ENCODE peak calls at places on chromosomes 11 and 22, in six cellular contexts. J is HCT116, A is transverse colon, K is stomach, R is spleen, E is SK-N-SH. S is an unnamed sample.

GRCh38 chr11:69487849-69488542 is 6.5 kb downstream of the LINC01488 start:
- DNase-seq in J (no peak), A (no peak), K (no peak), R (peak; percentile 48), E (no peak), S (no peak)

GRCh38 chr22:33867118-33867863 is 53.0 kb downstream of the LARGE1 start:
- DNase-seq in J (no peak), A (peak; percentile 67), K (peak; percentile 35), R (no peak), E (no peak), S (no peak)

GRCh38 chr22:32606181-32606580 is 131.6 kb downstream of the FBXO7 start:
- DNase-seq in J (no peak), A (no peak), K (no peak), R (peak; percentile 42), E (no peak), S (no peak)

GRCh38 chr11:117843666-117844484 is 19.3 kb upstream of the FXYD2 start:
- DNase-seq in J (peak; percentile 54), A (peak; percentile 84), K (peak; percentile 83), R (peak; percentile 94), E (peak; percentile 74), S (peak; percentile 81)

GRCh38 chr11:122751298-122752070 is 86.8 kb upstream of the CRTAM start:
- DNase-seq in J (no peak), A (no peak), K (no peak), R (no peak), E (peak; percentile 77), S (peak; percentile 16)

GRCh38 chr11:102494216-102494615 is 36.3 kb downstream of the MMP7 start:
- DNase-seq in J (peak; percentile 59), A (peak; percentile 46), K (peak; percentile 43), R (no peak), E (no peak), S (no peak)

GRCh38 chr11:87122852-87123251 is 85.1 kb downstream of the TMEM135 start:
- DNase-seq in J (no peak), A (no peak), K (no peak), R (no peak), E (no peak), S (no peak)

GRCh38 chr11:124069429-124070401 is 28.6 kb upstream of the OR10G7 start:
- DNase-seq in J (peak; percentile 42), A (peak; percentile 36), K (no peak), R (peak; percentile 87), E (peak; percentile 50), S (peak; percentile 13)

GRCh38 chr22:41478891-41479521 is 10.1 kb downstream of the ACO2 start:
- DNase-seq in J (no peak), A (no peak), K (no peak), R (no peak), E (no peak), S (no peak)

GRCh38 chr22:38213319-38214247 is 11.8 kb downstream of the MAFF start:
- DNase-seq in J (no peak), A (no peak), K (no peak), R (no peak), E (no peak), S (no peak)

GRCh38 chr11:28860898-28861297 is 752.7 kb downstream of the METTL15 start:
- DNase-seq in J (peak; percentile 13), A (no peak), K (no peak), R (no peak), E (no peak), S (no peak)

GRCh38 chr11:1510928-1511327 is 24.3 kb upstream of the MOB2 start:
- DNase-seq in J (no peak), A (no peak), K (no peak), R (no peak), E (no peak), S (no peak)

GRCh38 chr22:47176573-47177333 is 414.3 kb downstream of the TBC1D22A start:
- DNase-seq in J (no peak), A (peak; percentile 1), K (no peak), R (peak; percentile 64), E (no peak), S (peak; percentile 18)

GRCh38 chr11:40029406-40029805 is 1430.0 kb downstream of the LRRC4C start:
- DNase-seq in J (no peak), A (peak; percentile 10), K (peak; percentile 32), R (no peak), E (no peak), S (no peak)

GRCh38 chr22:41532908-41533825 is 11.1 kb downstream of the POLR3H start:
- DNase-seq in J (no peak), A (peak; percentile 82), K (peak; percentile 82), R (peak; percentile 90), E (peak; percentile 71), S (no peak)

GRCh38 chr22:43427296-43428004 is 15.6 kb downstream of the MPPED1 start:
- DNase-seq in J (no peak), A (no peak), K (no peak), R (no peak), E (no peak), S (peak; percentile 47)

GRCh38 chr11:29310706-29311342 is 706.0 kb downstream of the KCNA4 start:
- DNase-seq in J (no peak), A (no peak), K (no peak), R (no peak), E (no peak), S (no peak)

GRCh38 chr11:94771390-94771789 is 3.2 kb downstream of the AMOTL1 start:
- DNase-seq in J (no peak), A (no peak), K (no peak), R (no peak), E (no peak), S (peak; percentile 49)

GRCh38 chr11:92225563-92226308 is 1.1 kb downstream of the FAT3 start:
- DNase-seq in J (no peak), A (no peak), K (no peak), R (no peak), E (peak; percentile 71), S (peak; percentile 86)

GRCh38 chr11:62786318-62787004 is 741 bp upstream of the TMEM179B start:
- DNase-seq in J (peak; percentile 67), A (peak; percentile 93), K (peak; percentile 93), R (peak; percentile 97), E (peak; percentile 94), S (peak; percentile 98)

GRCh38 chr11:10592331-10592730 is 23.9 kb upstream of the LYVE1 start:
- DNase-seq in J (peak; percentile 26), A (no peak), K (no peak), R (no peak), E (no peak), S (no peak)

GRCh38 chr11:125091247-125091876 is 20.1 kb downstream of the TMEM218 start:
- DNase-seq in J (no peak), A (no peak), K (no peak), R (peak; percentile 41), E (peak; percentile 90), S (no peak)

GRCh38 chr22:19680911-19681862 is 33.1 kb upstream of the SEPTIN5 start:
- DNase-seq in J (peak; percentile 29), A (no peak), K (no peak), R (no peak), E (no peak), S (no peak)

DNA sequence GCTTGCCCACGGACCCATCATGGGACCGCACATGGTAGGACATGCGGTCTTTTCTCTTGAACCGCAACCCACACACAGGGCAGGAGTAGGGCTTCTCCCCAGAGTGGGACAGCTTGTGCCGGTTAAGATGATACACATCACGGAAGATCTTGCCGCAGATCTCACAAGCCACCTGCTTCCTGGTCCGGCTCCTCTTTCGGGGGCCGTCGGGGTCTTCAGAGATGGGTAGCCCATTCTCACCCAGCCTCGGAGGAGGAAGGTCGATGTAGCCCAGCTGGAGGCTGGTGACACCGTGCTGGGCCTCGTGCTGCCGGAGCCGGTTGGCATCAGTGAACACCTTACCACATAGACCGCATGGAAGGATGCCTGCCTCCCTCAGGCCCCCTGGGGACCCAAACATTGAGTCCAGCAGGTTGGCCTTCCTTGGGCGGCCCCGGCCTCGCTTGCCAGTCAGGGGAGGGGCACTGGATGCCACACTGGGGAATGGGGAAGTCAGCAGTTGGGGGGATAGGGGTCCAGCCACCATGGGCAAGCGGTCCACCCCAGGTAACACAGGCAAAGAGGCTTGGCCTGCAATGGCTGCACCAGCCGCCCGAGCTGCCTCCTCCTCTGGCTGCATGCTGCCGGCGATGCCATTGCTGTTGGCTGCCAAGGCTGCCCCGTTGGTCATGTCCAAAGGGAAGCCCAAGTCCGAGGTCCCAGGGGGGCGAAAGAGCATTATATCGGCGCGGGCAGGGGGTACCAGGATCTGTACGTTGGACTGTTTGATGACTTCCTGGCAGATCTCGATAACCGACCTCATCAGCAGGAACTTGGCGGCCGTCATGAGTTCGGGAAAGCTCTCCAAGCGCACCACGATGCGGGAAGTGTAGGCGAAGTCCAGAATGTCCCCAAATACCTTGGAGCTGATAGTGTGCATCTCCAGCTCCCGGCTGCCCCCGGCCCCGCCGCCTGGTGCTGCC is 1.5 kb downstream of the PATZ1 start:
- DNase-seq in J (no peak), A (peak; percentile 64), K (peak; percentile 63), R (peak; percentile 88), E (peak; percentile 39), S (peak; percentile 81)
- TF ChIP-seq POLR2AphosphoS5 in J (no peak), A (no peak), K (no peak), R (peak; percentile 75), E (no peak), S (no peak)

GRCh38 chr22:50298937-50299656 is 8.3 kb downstream of the PLXNB2 start:
- DNase-seq in J (no peak), A (no peak), K (peak; percentile 58), R (no peak), E (no peak), S (no peak)
- H3K4me1 ChIP-seq in J (peaks cover 99% of the 10 kb centered on the region), A (peaks cover 87% of the 10 kb centered on the region), K (peaks cover 100% of the 10 kb centered on the region), R (peaks cover 93% of the 10 kb centered on the region), E (peaks cover 30% of the 10 kb centered on the region), S (peaks cover 85% of the 10 kb centered on the region)

GRCh38 chr11:100635194-100635593 is 51.9 kb upstream of the ARHGAP42 start:
- DNase-seq in J (no peak), A (no peak), K (no peak), R (no peak), E (no peak), S (no peak)

GRCh38 chr11:100629671-100630070 is 57.4 kb upstream of the ARHGAP42 start:
- DNase-seq in J (no peak), A (no peak), K (no peak), R (no peak), E (no peak), S (no peak)

GRCh38 chr11:100631316-100631715 is 55.8 kb upstream of the ARHGAP42 start:
- DNase-seq in J (no peak), A (no peak), K (no peak), R (no peak), E (no peak), S (no peak)

GRCh38 chr11:100630898-100631297 is 56.2 kb upstream of the ARHGAP42 start:
- DNase-seq in J (no peak), A (peak; percentile 20), K (peak; percentile 53), R (no peak), E (no peak), S (no peak)

GRCh38 chr11:100632970-100633452 is 54.1 kb upstream of the ARHGAP42 start:
- DNase-seq in J (no peak), A (peak; percentile 56), K (peak; percentile 88), R (no peak), E (no peak), S (no peak)
- TF ChIP-seq POLR2AphosphoS5 in J (no peak), A (peak; percentile 49), K (no peak), R (no peak), E (no peak), S (no peak)

DNA sequence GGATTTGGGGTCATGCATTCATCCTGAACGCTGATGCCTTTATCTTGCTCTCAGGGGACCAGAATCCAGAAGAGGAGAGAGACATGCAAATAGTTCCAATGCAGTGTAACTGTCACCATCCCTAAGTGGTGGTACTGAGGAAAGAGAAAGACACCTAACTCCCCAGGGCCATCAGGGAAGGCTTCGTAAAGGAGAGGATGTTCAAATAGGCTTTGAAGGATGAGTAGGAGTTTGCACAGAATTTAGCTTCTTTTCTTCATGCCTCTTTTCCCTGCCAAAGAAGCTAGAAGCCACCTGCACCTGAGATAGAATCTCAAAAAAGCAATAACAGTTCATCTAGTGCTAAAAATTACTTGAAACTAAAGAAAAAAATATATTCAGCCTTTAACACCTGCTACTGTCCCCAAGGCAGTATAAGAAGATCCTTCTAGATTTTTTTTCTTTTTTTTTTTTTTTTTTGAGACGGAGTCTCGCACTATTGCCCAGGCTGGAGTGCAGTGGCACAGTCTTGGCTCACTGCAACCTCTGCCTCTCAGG is 16.7 kb upstream of the XBP1 start:
- DNase-seq in J (no peak), A (no peak), K (no peak), R (no peak), E (no peak), S (no peak)
- H3K4me1 ChIP-seq in J (peaks cover 9% of the 10 kb centered on the region), A (peaks cover 42% of the 10 kb centered on the region), K (peaks cover 98% of the 10 kb centered on the region), R (peaks cover 46% of the 10 kb centered on the region), E (no peaks in the 10 kb centered on the region), S (peaks cover 60% of the 10 kb centered on the region)